ENCODE peak calls at places on chromosomes 5 and 9, in seven cellular contexts. One of them, this sample, is unnamed.

GRCh38 chr9:109886617-109887016 is 106.6 kb downstream of the PALM2AKAP2 start:
- DNase-seq in neuronal stem cell: no peak
- DNase-seq in IMR-90: no peak
- DNase-seq in mesendoderm: no peak
- DNase-seq in mesenchymal stem cell: no peak
- DNase-seq in H1: no peak
- DNase-seq in trophoblast cell: no peak
- DNase-seq in this sample: no peak

GRCh38 chr5:65775476-65775875 is 53.5 kb downstream of the NLN start:
- DNase-seq in neuronal stem cell: no peak
- DNase-seq in IMR-90: no peak
- DNase-seq in mesendoderm: peak
- DNase-seq in mesenchymal stem cell: no peak
- DNase-seq in H1: no peak
- DNase-seq in trophoblast cell: no peak
- DNase-seq in this sample: no peak

GRCh38 chr5:139243425-139243965 is 45.3 kb upstream of the SIL1 start:
- DNase-seq in neuronal stem cell: no peak
- DNase-seq in IMR-90: peak
- DNase-seq in mesendoderm: no peak
- DNase-seq in mesenchymal stem cell: no peak
- DNase-seq in H1: no peak
- DNase-seq in trophoblast cell: no peak
- DNase-seq in this sample: no peak

GRCh38 chr9:126049896-126050604 is 276.6 kb upstream of the MVB12B start:
- DNase-seq in neuronal stem cell: no peak
- DNase-seq in IMR-90: no peak
- DNase-seq in mesendoderm: no peak
- DNase-seq in mesenchymal stem cell: no peak
- DNase-seq in H1: no peak
- DNase-seq in trophoblast cell: no peak
- DNase-seq in this sample: no peak

GRCh38 chr9:3243676-3244075 is 282.1 kb downstream of the RFX3 start:
- DNase-seq in neuronal stem cell: no peak
- DNase-seq in IMR-90: no peak
- DNase-seq in mesendoderm: no peak
- DNase-seq in mesenchymal stem cell: no peak
- DNase-seq in H1: no peak
- DNase-seq in trophoblast cell: no peak
- DNase-seq in this sample: no peak

GRCh38 chr5:41598011-41598410 is 87.6 kb upstream of the PLCXD3 start:
- DNase-seq in neuronal stem cell: no peak
- DNase-seq in IMR-90: peak
- DNase-seq in mesendoderm: peak
- DNase-seq in mesenchymal stem cell: no peak
- DNase-seq in H1: no peak
- DNase-seq in trophoblast cell: peak
- DNase-seq in this sample: no peak

GRCh38 chr9:90868555-90868954 is 66.9 kb downstream of the SYK start:
- DNase-seq in neuronal stem cell: no peak
- DNase-seq in IMR-90: peak
- DNase-seq in mesendoderm: no peak
- DNase-seq in mesenchymal stem cell: peak
- DNase-seq in H1: no peak
- DNase-seq in trophoblast cell: no peak
- DNase-seq in this sample: no peak

GRCh38 chr5:1110930-1111726 is 735 bp downstream of the SLC12A7 start:
- DNase-seq in neuronal stem cell: peak
- DNase-seq in IMR-90: no peak
- DNase-seq in mesendoderm: peak
- DNase-seq in mesenchymal stem cell: no peak
- DNase-seq in H1: no peak
- DNase-seq in trophoblast cell: no peak
- DNase-seq in this sample: no peak

GRCh38 chr9:130768265-130768664 is 66.8 kb upstream of the ABL1 start:
- DNase-seq in neuronal stem cell: no peak
- DNase-seq in IMR-90: peak
- DNase-seq in mesendoderm: peak
- DNase-seq in mesenchymal stem cell: peak
- DNase-seq in H1: no peak
- DNase-seq in trophoblast cell: no peak
- DNase-seq in this sample: peak

GRCh38 chr9:35907732-35908483 is 1.4 kb upstream of the SPAAR start:
- DNase-seq in neuronal stem cell: peak
- DNase-seq in IMR-90: peak
- DNase-seq in mesendoderm: peak
- DNase-seq in mesenchymal stem cell: peak
- DNase-seq in H1: peak
- DNase-seq in trophoblast cell: peak
- DNase-seq in this sample: peak

GRCh38 chr9:94760646-94761045 is 34.1 kb downstream of the AOPEP start:
- DNase-seq in neuronal stem cell: no peak
- DNase-seq in IMR-90: no peak
- DNase-seq in mesendoderm: no peak
- DNase-seq in mesenchymal stem cell: no peak
- DNase-seq in H1: no peak
- DNase-seq in trophoblast cell: no peak
- DNase-seq in this sample: no peak

GRCh38 chr5:1324719-1325190 is 20.1 kb downstream of the CLPTM1L start:
- DNase-seq in neuronal stem cell: no peak
- DNase-seq in IMR-90: no peak
- DNase-seq in mesendoderm: no peak
- DNase-seq in mesenchymal stem cell: no peak
- DNase-seq in H1: no peak
- DNase-seq in trophoblast cell: no peak
- DNase-seq in this sample: peak

GRCh38 chr9:86202338-86202882 is 57.0 kb downstream of the C9orf153 start:
- DNase-seq in neuronal stem cell: peak
- DNase-seq in IMR-90: peak
- DNase-seq in mesendoderm: peak
- DNase-seq in mesenchymal stem cell: peak
- DNase-seq in H1: no peak
- DNase-seq in trophoblast cell: peak
- DNase-seq in this sample: peak

GRCh38 chr9:75935606-75936005 is 45.1 kb downstream of the PCSK5 start:
- DNase-seq in neuronal stem cell: no peak
- DNase-seq in IMR-90: no peak
- DNase-seq in mesendoderm: no peak
- DNase-seq in mesenchymal stem cell: no peak
- DNase-seq in H1: no peak
- DNase-seq in trophoblast cell: no peak
- DNase-seq in this sample: no peak
- H2BK120ac ChIP-seq in neuronal stem cell: no peak
- H2BK120ac ChIP-seq in IMR-90: no peak
- H2BK120ac ChIP-seq in mesendoderm: no peak
- H2BK120ac ChIP-seq in mesenchymal stem cell: no peak
- H2BK120ac ChIP-seq in H1: no peak
- H2BK120ac ChIP-seq in trophoblast cell: no peak
- H2BK120ac ChIP-seq in this sample: no peak

DNA sequence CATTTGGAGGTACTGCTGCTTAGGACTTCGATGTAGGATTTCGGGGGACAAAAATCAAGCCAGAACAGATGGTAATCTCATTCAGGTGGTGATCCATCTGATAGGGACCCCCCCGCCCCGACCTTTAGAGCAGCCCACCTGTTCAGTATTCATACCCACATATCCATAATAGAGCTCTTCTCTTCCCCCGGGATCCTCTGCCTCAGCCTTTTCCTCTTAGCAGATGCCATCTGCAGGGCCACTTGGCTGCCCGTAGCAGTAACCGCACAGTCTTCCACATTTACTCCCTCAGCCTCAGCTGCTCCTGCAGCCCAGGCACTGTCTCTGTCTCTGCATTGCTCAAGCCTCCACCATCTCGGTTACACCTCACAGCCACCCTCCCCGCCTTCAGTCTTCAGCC is 65.8 kb upstream of the RARS1 start:
- DNase-seq in neuronal stem cell: no peak
- DNase-seq in IMR-90: no peak
- DNase-seq in mesendoderm: no peak
- DNase-seq in mesenchymal stem cell: no peak
- DNase-seq in H1: no peak
- DNase-seq in trophoblast cell: no peak
- DNase-seq in this sample: no peak
- H2BK5ac ChIP-seq in neuronal stem cell: no peak
- H2BK5ac ChIP-seq in IMR-90: no peak
- H2BK5ac ChIP-seq in mesendoderm: no peak
- H2BK5ac ChIP-seq in mesenchymal stem cell: no peak
- H2BK5ac ChIP-seq in H1: no peak
- H2BK5ac ChIP-seq in trophoblast cell: no peak
- H2BK5ac ChIP-seq in this sample: no peak

GRCh38 chr5:90479611-90480385 is 5.1 kb downstream of the POLR3G start:
- DNase-seq in neuronal stem cell: no peak
- DNase-seq in IMR-90: peak
- DNase-seq in mesendoderm: peak
- DNase-seq in mesenchymal stem cell: peak
- DNase-seq in H1: no peak
- DNase-seq in trophoblast cell: no peak
- DNase-seq in this sample: no peak
- H2BK120ac ChIP-seq in neuronal stem cell: no peak
- H2BK120ac ChIP-seq in IMR-90: no peak
- H2BK120ac ChIP-seq in mesendoderm: no peak
- H2BK120ac ChIP-seq in mesenchymal stem cell: no peak
- H2BK120ac ChIP-seq in H1: no peak
- H2BK120ac ChIP-seq in trophoblast cell: no peak
- H2BK120ac ChIP-seq in this sample: no peak

GRCh38 chr5:102080288-102080687 is 215.8 kb downstream of the SLCO4C1 start:
- DNase-seq in neuronal stem cell: no peak
- DNase-seq in IMR-90: no peak
- DNase-seq in mesendoderm: no peak
- DNase-seq in mesenchymal stem cell: no peak
- DNase-seq in H1: no peak
- DNase-seq in trophoblast cell: no peak
- DNase-seq in this sample: no peak
- H2BK5ac ChIP-seq in neuronal stem cell: no peak
- H2BK5ac ChIP-seq in IMR-90: no peak
- H2BK5ac ChIP-seq in mesendoderm: no peak
- H2BK5ac ChIP-seq in mesenchymal stem cell: no peak
- H2BK5ac ChIP-seq in H1: no peak
- H2BK5ac ChIP-seq in trophoblast cell: no peak
- H2BK5ac ChIP-seq in this sample: no peak

DNA sequence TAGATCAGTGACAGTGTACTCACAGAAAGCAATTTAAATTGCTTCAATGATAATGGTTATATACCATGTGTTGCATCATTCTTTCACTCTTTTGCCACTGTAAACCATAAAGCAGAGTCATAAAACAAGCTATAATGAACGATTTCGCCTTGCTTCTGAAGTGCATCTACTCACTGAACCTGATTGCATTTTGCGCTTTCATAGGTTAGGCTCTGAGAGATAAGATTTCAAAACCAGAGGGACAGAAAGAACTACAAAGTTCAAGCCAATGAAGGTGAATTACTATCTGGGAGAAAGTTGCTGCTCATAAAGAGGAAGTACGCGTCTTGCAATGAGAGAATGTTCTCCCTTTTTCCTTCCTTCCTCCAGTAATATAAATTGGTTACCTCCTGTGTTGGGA is 412.7 kb downstream of the CETN3 start:
- DNase-seq in neuronal stem cell: no peak
- DNase-seq in IMR-90: no peak
- DNase-seq in mesendoderm: no peak
- DNase-seq in mesenchymal stem cell: no peak
- DNase-seq in H1: no peak
- DNase-seq in trophoblast cell: no peak
- DNase-seq in this sample: no peak
- H2BK120ac ChIP-seq in neuronal stem cell: no peak
- H2BK120ac ChIP-seq in IMR-90: no peak
- H2BK120ac ChIP-seq in mesendoderm: no peak
- H2BK120ac ChIP-seq in mesenchymal stem cell: no peak
- H2BK120ac ChIP-seq in H1: no peak
- H2BK120ac ChIP-seq in trophoblast cell: no peak
- H2BK120ac ChIP-seq in this sample: no peak

DNA sequence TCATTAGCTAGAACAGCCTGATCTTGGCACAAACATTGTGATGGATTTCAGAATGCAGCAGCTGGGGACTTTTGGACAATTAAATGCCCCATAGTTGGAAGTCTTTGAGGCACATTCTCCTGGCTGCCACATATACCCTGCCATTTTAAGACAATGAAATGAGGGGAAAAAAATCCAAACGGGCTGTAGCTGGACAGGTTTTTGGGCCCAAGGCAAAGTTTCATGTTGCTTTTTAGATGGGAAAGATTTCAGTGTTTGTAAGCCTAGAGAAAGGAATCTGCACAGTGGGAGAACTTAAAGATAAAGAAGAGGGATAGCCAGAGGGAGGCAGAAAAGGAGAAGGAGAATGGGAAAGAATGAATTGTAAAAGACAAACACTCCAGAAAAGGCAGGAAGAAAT is 30.0 kb upstream of the RICTOR start:
- DNase-seq in neuronal stem cell: no peak
- DNase-seq in IMR-90: no peak
- DNase-seq in mesendoderm: no peak
- DNase-seq in mesenchymal stem cell: no peak
- DNase-seq in H1: no peak
- DNase-seq in trophoblast cell: peak
- DNase-seq in this sample: no peak
- H2BK5ac ChIP-seq in neuronal stem cell: no peak
- H2BK5ac ChIP-seq in IMR-90: peak
- H2BK5ac ChIP-seq in mesendoderm: no peak
- H2BK5ac ChIP-seq in mesenchymal stem cell: no peak
- H2BK5ac ChIP-seq in H1: no peak
- H2BK5ac ChIP-seq in trophoblast cell: peak
- H2BK5ac ChIP-seq in this sample: no peak

GRCh38 chr5:142364251-142365145 is 39.7 kb upstream of the SPRY4 start:
- DNase-seq in neuronal stem cell: no peak
- DNase-seq in IMR-90: no peak
- DNase-seq in mesendoderm: peak
- DNase-seq in mesenchymal stem cell: peak
- DNase-seq in H1: no peak
- DNase-seq in trophoblast cell: no peak
- DNase-seq in this sample: peak
- H2BK120ac ChIP-seq in neuronal stem cell: no peak
- H2BK120ac ChIP-seq in IMR-90: peak
- H2BK120ac ChIP-seq in mesendoderm: peak
- H2BK120ac ChIP-seq in mesenchymal stem cell: peak
- H2BK120ac ChIP-seq in H1: peak
- H2BK120ac ChIP-seq in trophoblast cell: no peak
- H2BK120ac ChIP-seq in this sample: no peak

GRCh38 chr5:62588668-62589067 is 10.0 kb downstream of the LRRC70 start:
- DNase-seq in neuronal stem cell: no peak
- DNase-seq in IMR-90: no peak
- DNase-seq in mesendoderm: no peak
- DNase-seq in mesenchymal stem cell: no peak
- DNase-seq in H1: no peak
- DNase-seq in trophoblast cell: no peak
- DNase-seq in this sample: no peak

GRCh38 chr5:62589504-62589903 is 10.9 kb downstream of the LRRC70 start:
- DNase-seq in neuronal stem cell: no peak
- DNase-seq in IMR-90: no peak
- DNase-seq in mesendoderm: no peak
- DNase-seq in mesenchymal stem cell: no peak
- DNase-seq in H1: no peak
- DNase-seq in trophoblast cell: no peak
- DNase-seq in this sample: no peak

GRCh38 chr5:62585306-62585705 is 6.7 kb downstream of the LRRC70 start:
- DNase-seq in neuronal stem cell: no peak
- DNase-seq in IMR-90: no peak
- DNase-seq in mesendoderm: peak
- DNase-seq in mesenchymal stem cell: no peak
- DNase-seq in H1: no peak
- DNase-seq in trophoblast cell: no peak
- DNase-seq in this sample: no peak

GRCh38 chr5:62585751-62586150 is 7.1 kb downstream of the LRRC70 start:
- DNase-seq in neuronal stem cell: no peak
- DNase-seq in IMR-90: peak
- DNase-seq in mesendoderm: peak
- DNase-seq in mesenchymal stem cell: no peak
- DNase-seq in H1: no peak
- DNase-seq in trophoblast cell: no peak
- DNase-seq in this sample: no peak

GRCh38 chr5:62587737-62588136 is 9.1 kb downstream of the LRRC70 start:
- DNase-seq in neuronal stem cell: no peak
- DNase-seq in IMR-90: no peak
- DNase-seq in mesendoderm: no peak
- DNase-seq in mesenchymal stem cell: peak
- DNase-seq in H1: no peak
- DNase-seq in trophoblast cell: no peak
- DNase-seq in this sample: no peak
- H2BK5ac ChIP-seq in neuronal stem cell: no peak
- H2BK5ac ChIP-seq in IMR-90: no peak
- H2BK5ac ChIP-seq in mesendoderm: no peak
- H2BK5ac ChIP-seq in mesenchymal stem cell: no peak
- H2BK5ac ChIP-seq in H1: no peak
- H2BK5ac ChIP-seq in trophoblast cell: no peak
- H2BK5ac ChIP-seq in this sample: no peak